ENCODE peak calls at places on chromosomes 4 and X, in five cellular contexts. H is anterior cingulate cortex, T is Right ventricle myocardium superior, R is sciatic nerve, W is T-cell. E is an unnamed sample.

GRCh38 chrX:37787353-37787869 is 7.6 kb downstream of the CYBB start:
- DNase-seq in W (no peak), H (no peak), R (no peak), T (no peak), E (no peak)

GRCh38 chr4:6087669-6088068 is 69.4 kb upstream of the C4orf50 start:
- DNase-seq in H (peak), T (no peak), R (no peak), W (no peak), E (peak)

GRCh38 chr4:74969507-74970474 is 36.9 kb downstream of the PARM1 start:
- DNase-seq in R (no peak), H (no peak), T (peak), W (no peak), E (no peak)

GRCh38 chr4:7800996-7801395 is 138.7 kb downstream of the AFAP1 start:
- DNase-seq in T (no peak), W (no peak), R (no peak), H (no peak), E (peak)

GRCh38 chrX:39871648-39872047 is 226.1 kb downstream of the BCOR start:
- DNase-seq in R (no peak), T (no peak), W (no peak), H (no peak), E (no peak)

GRCh38 chrX:134388161-134389109 is 71.5 kb upstream of the HPRT1 start:
- DNase-seq in R (no peak), T (no peak), W (no peak), H (no peak), E (no peak)

GRCh38 chrX:43386872-43387271 is 269.2 kb upstream of the MAOA start:
- DNase-seq in H (no peak), T (no peak), W (no peak), R (no peak), E (no peak)

GRCh38 chrX:100328342-100328741 is 81.7 kb downstream of the PCDH19 start:
- DNase-seq in T (no peak), R (no peak), H (no peak), W (no peak), E (no peak)

GRCh38 chrX:23008431-23009099 is 8.8 kb downstream of the DDX53 start:
- DNase-seq in W (no peak), T (no peak), H (no peak), R (no peak), E (no peak)

GRCh38 chr4:12393631-12394262 is 965.1 kb upstream of the HS3ST1 start:
- DNase-seq in W (no peak), R (no peak), H (no peak), T (no peak), E (no peak)

GRCh38 chr4:54073481-54073880 is 9.1 kb upstream of the CHIC2 start:
- DNase-seq in R (no peak), H (no peak), W (no peak), T (no peak), E (no peak)

GRCh38 chr4:103410401-103410800 is 212.3 kb upstream of the CENPE start:
- DNase-seq in W (no peak), H (no peak), T (no peak), R (no peak), E (no peak)

GRCh38 chr4:99436462-99436861 is 1.3 kb upstream of the ADH7 start:
- DNase-seq in H (no peak), W (no peak), T (no peak), R (no peak), E (no peak)

GRCh38 chrX:56800307-56800706 is 71.3 kb downstream of the NBDY start:
- DNase-seq in R (no peak), H (no peak), T (no peak), W (no peak), E (no peak)

GRCh38 chr4:26220704-26221103 is 100.1 kb upstream of the RBPJ start:
- DNase-seq in R (no peak), W (no peak), T (no peak), H (no peak), E (no peak)

GRCh38 chr4:78568640-78569261 is 17.2 kb downstream of the ANXA3 start:
- DNase-seq in H (no peak), R (no peak), W (no peak), T (no peak), E (no peak)

GRCh38 chr4:140617494-140618060 is 48.8 kb upstream of the UCP1 start:
- DNase-seq in H (no peak), T (no peak), W (no peak), R (no peak), E (no peak)

GRCh38 chr4:54498661-54499111 is 159.1 kb upstream of the KIT start:
- DNase-seq in R (no peak), T (no peak), H (no peak), W (no peak), E (no peak)

GRCh38 chr4:65799513-65799912 is 129.2 kb upstream of the EPHA5 start:
- DNase-seq in T (no peak), R (no peak), W (no peak), H (no peak), E (no peak)

GRCh38 chrX:102985182-102985581 is 48.1 kb downstream of the RAB40AL start:
- DNase-seq in T (no peak), W (no peak), R (no peak), H (no peak), E (no peak)

GRCh38 chr4:15753786-15754185 is 24.3 kb upstream of the CD38 start:
- DNase-seq in T (peak), R (no peak), W (no peak), H (no peak), E (peak)

GRCh38 chr4:907103-907400 is 25.1 kb downstream of the GAK start:
- DNase-seq in R (no peak), W (no peak), T (no peak), H (no peak), E (no peak)

GRCh38 chr4:185457136-185457535 is 14.4 kb downstream of the CCDC110 start:
- DNase-seq in H (no peak), W (no peak), R (no peak), T (no peak), E (no peak)

GRCh38 chr4:168587326-168588125 is 90.7 kb downstream of the PALLD start:
- DNase-seq in H (no peak), W (no peak), R (no peak), T (no peak), E (peak)

GRCh38 chr4:153880983-153881382 is 92.1 kb upstream of the SFRP2 start:
- DNase-seq in R (no peak), T (no peak), W (no peak), H (no peak), E (no peak)

GRCh38 chrX:2707334-2707760 is 16.3 kb downstream of the CD99 start:
- DNase-seq in W (peak), T (peak), R (no peak), H (no peak), E (peak)

GRCh38 chr4:78235800-78236199 is 178.7 kb downstream of the FRAS1 start:
- DNase-seq in R (no peak), W (no peak), H (no peak), T (no peak), E (no peak)

GRCh38 chrX:121191779-121192178 is 144.4 kb downstream of the GLUD2 start:
- DNase-seq in H (no peak), W (no peak), R (no peak), T (no peak), E (no peak)

GRCh38 chr4:164748375-164748774 is 5.6 kb upstream of the SMIM31 start:
- DNase-seq in R (no peak), W (no peak), T (no peak), H (no peak), E (no peak)

GRCh38 chrX:340641-341423 is 22.2 kb upstream of the GTPBP6 start:
- DNase-seq in T (peak), R (peak), W (no peak), H (no peak), E (peak)

GRCh38 chr4:46274717-46275116 is 115.2 kb downstream of the GABRA2 start:
- DNase-seq in T (no peak), W (no peak), H (no peak), R (no peak), E (no peak)

GRCh38 chr4:89072921-89073320 is 15.9 kb upstream of the FAM13A start:
- DNase-seq in R (no peak), T (no peak), W (no peak), H (no peak), E (no peak)

GRCh38 chrX:9465380-9466114 is 689 bp downstream of the TBL1X start:
- DNase-seq in W (peak), H (no peak), R (peak), T (peak), E (no peak)

GRCh38 chrX:30627818-30628652 is 25.2 kb upstream of the GK start:
- DNase-seq in R (no peak), T (no peak), H (no peak), W (no peak), E (no peak)

GRCh38 chrX:108307408-108308085 is 130.7 kb downstream of the COL4A6 start:
- DNase-seq in H (no peak), W (no peak), R (no peak), T (peak), E (no peak)